ENCODE peak calls at places on chromosomes 16 and 17, in five cellular contexts. X, C, D, Y and K are unnamed samples.

GRCh38 chr17:80264048-80264792 is 3.6 kb downstream of the RNF213 start:
- DNase-seq in X (peak), C (no peak), D (no peak), Y (no peak), K (no peak)

GRCh38 chr16:84885024-84885910 is 65.5 kb downstream of the CRISPLD2 start:
- DNase-seq in X (no peak), C (no peak), D (no peak), Y (no peak), K (no peak)

GRCh38 chr17:67270411-67270810 is 25.4 kb upstream of the HELZ start:
- DNase-seq in X (no peak), C (no peak), D (no peak), Y (no peak), K (no peak)

GRCh38 chr17:40937384-40937819 is at the start of gene KRT23:
- DNase-seq in X (no peak), C (no peak), D (no peak), Y (no peak), K (no peak)

GRCh38 chr16:85329059-85329812 is 217.0 kb upstream of the CIBAR2 start:
- DNase-seq in X (no peak), C (no peak), D (no peak), Y (no peak), K (no peak)

GRCh38 chr17:21161498-21162393 is 35.0 kb downstream of the DHRS7B start:
- DNase-seq in X (no peak), C (peak), D (no peak), Y (no peak), K (no peak)

GRCh38 chr16:367333-367903 is 2.9 kb downstream of the MRPL28 start:
- DNase-seq in X (no peak), C (no peak), D (no peak), Y (no peak), K (no peak)

GRCh38 chr16:86519649-86520316 is 9.5 kb downstream of the FOXF1 start:
- DNase-seq in X (peak), C (no peak), D (peak), Y (no peak), K (peak)

GRCh38 chr16:14528306-14528948 is 101.6 kb downstream of the PARN start:
- DNase-seq in X (no peak), C (no peak), D (no peak), Y (no peak), K (no peak)

GRCh38 chr16:66263973-66264310 is 102.5 kb upstream of the CDH5 start:
- DNase-seq in X (no peak), C (no peak), D (peak), Y (peak), K (no peak)

GRCh38 chr17:41734139-41734948 is at the start of gene HAP1:
- DNase-seq in X (no peak), C (no peak), D (peak), Y (peak), K (no peak)

GRCh38 chr17:33292184-33292980 is 713 bp downstream of the ASIC2 start:
- DNase-seq in X (no peak), C (no peak), D (peak), Y (no peak), K (no peak)

GRCh38 chr17:2954898-2955445 is 108.4 kb downstream of the OR1D5 start:
- DNase-seq in X (no peak), C (peak), D (no peak), Y (no peak), K (no peak)

GRCh38 chr17:32995416-32995815 is 3.8 kb downstream of the SPACA3 start:
- DNase-seq in X (no peak), C (no peak), D (no peak), Y (no peak), K (no peak)

GRCh38 chr17:4939554-4939803 is 367 bp downstream of the SLC25A11 start:
- DNase-seq in X (no peak), C (no peak), D (no peak), Y (no peak), K (no peak)

GRCh38 chr17:1125775-1126120 is 54.0 kb downstream of the ABR start:
- DNase-seq in X (no peak), C (no peak), D (no peak), Y (no peak), K (no peak)

GRCh38 chr17:10785295-10785694 is 18.6 kb downstream of the TMEM238L start:
- DNase-seq in X (no peak), C (no peak), D (no peak), Y (no peak), K (no peak)

DNA sequence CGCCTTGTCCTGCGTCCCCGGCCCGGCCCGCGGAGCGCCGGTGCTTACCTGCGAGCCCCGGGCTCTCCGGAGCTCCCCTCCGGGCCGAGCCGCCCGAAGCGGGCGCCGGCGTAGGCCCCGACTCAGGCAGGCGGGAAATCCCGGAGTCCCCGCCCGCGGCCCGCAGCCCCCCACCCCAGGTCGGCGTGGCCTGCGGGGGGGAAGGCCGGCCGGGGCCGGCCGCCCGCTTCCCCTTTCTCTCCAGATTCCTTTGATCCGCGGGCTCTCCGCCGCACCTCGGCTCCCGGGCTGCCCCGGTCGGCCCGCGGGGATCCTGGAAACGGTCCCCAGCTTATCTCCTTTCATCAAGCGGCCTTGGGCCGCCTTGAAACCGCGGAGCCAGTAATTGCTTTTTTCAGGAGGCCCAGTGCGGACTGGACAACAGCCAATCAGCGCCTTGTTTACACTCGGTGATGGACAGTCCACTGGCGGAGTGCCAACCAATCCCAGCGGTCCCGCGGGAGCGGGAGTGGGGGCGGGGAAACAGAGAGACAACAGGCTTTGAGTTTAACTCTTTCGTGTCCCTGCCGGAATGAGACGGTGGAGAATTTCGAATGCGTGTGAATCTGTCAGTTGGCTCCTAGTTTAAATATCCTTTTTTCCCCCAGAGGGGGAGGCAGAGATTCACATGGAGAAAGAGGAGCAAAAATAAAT is 1.4 kb upstream of the BAHCC1 start:
- DNase-seq in X (no peak), C (peak), D (peak), Y (peak), K (peak)
- TF ChIP-seq CTCF in X (no peak), C (peak), D (peak), Y (peak), K (no peak)

DNA sequence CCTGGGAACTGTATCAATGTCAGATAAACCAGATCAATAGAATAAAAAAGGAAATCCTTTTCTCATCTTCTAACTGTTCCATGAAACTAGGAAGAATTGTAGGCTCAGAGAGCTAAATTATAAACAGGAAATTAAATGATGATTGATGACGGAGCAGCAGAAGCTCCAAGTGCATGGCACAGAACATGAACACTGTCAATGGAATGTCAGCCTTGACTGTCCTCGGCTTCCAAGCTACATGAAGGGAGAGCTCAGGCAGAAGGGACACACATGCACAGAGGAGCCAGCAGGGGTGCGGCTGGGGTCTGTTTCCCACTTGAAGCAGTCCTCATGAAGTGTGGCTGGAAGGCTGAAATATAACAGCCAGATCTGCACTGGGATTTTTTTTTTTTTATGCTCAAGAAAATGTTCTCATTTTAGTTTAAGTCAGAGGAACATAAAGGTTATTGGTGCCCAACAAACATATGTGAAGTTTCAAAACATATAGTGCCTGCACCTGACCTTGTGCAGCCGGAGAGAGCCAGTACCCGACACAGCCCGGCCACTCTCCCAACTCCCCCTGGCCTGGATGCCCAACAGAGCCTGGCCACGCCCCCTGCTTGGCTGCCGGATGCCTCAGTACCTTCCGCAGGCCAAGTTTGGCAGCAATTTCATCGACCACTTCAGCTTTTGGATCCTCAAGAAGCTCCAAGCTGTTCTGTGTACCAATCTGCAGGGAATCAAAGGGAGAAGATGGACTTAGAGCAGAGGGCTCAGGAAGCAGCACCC is 37.0 kb downstream of the NPLOC4 start:
- DNase-seq in X (no peak), C (no peak), D (no peak), Y (no peak), K (no peak)
- TF ChIP-seq CTCF in X (no peak), C (no peak), D (no peak), Y (no peak), K (no peak)

GRCh38 chr17:57875109-57876022 is 25.5 kb upstream of the MRPS23 start:
- DNase-seq in X (no peak), C (peak), D (peak), Y (peak), K (peak)
- TF ChIP-seq CTCF in X (no peak), C (peak), D (peak), Y (peak), K (no peak)

DNA sequence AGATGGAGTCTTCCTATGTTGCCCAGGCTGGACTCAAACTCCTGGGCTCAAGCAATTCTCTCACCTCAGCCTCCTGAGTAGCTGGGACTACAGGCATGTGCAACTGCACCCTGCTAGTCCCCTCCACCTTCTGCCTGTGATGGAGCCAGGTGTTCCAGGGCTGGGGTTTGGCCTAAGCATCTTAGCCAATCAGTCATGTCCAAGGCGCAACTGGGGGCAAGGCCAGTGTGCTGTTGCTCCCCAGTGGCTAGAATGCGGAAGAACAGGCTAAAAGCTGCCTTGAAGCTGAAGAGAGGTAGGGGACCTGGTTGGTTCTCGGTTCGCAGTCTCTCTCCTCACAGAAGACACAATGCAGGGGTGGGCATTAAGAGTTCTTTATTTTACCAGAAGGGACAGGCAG is 18.6 kb downstream of the FLOT2 start:
- DNase-seq in X (no peak), C (no peak), D (no peak), Y (no peak), K (no peak)
- TF ChIP-seq CTCF in X (no peak), C (peak), D (no peak), Y (peak), K (no peak)